ENCODE peak calls at places on chromosomes 5 and 9, in eight cellular contexts. L is body of pancreas, U is transverse colon, Q is A549, V is NB4, C is heart left ventricle, M is stomach, O is lower leg skin. F is an unnamed sample.
A peak's percentile ranks its signal among the peaks of the same experiment; 100 is the strongest.

GRCh38 chr5:39671421-39672110 is 246.8 kb upstream of the DAB2 start:
- DNase-seq in L (no peak), U (no peak), Q (no peak), V (no peak), C (no peak), M (no peak), O (no peak), F (no peak)

GRCh38 chr5:119795768-119796167 is 166.4 kb downstream of the FAM170A start:
- DNase-seq in L (no peak), U (no peak), Q (no peak), V (no peak), C (no peak), M (no peak), O (no peak), F (no peak)

GRCh38 chr9:120890415-120891254 is 13.6 kb upstream of the PHF19 start:
- DNase-seq in L (no peak), U (no peak), Q (no peak), V (peak; percentile 71), C (no peak), M (no peak), O (no peak), F (peak; percentile 79)

GRCh38 chr9:87862536-87863268 is 20.0 kb upstream of the SPATA31E1 start:
- DNase-seq in L (no peak), U (no peak), Q (peak; percentile 47), V (no peak), C (no peak), M (no peak), O (no peak), F (no peak)

GRCh38 chr9:105282870-105283621 is 38.6 kb downstream of the SLC44A1 start:
- DNase-seq in L (no peak), U (no peak), Q (no peak), V (no peak), C (no peak), M (no peak), O (no peak), F (no peak)

GRCh38 chr5:57655228-57655627 is 172.6 kb upstream of the ACTBL2 start:
- DNase-seq in L (no peak), U (no peak), Q (no peak), V (no peak), C (no peak), M (no peak), O (no peak), F (no peak)

GRCh38 chr9:112059980-112060348 is 115.1 kb downstream of the SUSD1 start:
- DNase-seq in L (no peak), U (no peak), Q (no peak), V (no peak), C (no peak), M (no peak), O (no peak), F (no peak)

GRCh38 chr5:162163663-162164062 is 96.1 kb downstream of the GABRG2 start:
- DNase-seq in L (no peak), U (no peak), Q (no peak), V (no peak), C (no peak), M (no peak), O (no peak), F (no peak)

GRCh38 chr9:130837644-130838043 is 2.6 kb downstream of the ABL1 start:
- DNase-seq in L (no peak), U (no peak), Q (no peak), V (no peak), C (no peak), M (no peak), O (no peak), F (no peak)

GRCh38 chr9:130833324-130833990 is 1.6 kb upstream of the ABL1 start:
- DNase-seq in L (no peak), U (no peak), Q (no peak), V (no peak), C (no peak), M (no peak), O (no peak), F (no peak)

GRCh38 chr9:130837002-130837511 is 2.0 kb downstream of the ABL1 start:
- DNase-seq in L (no peak), U (no peak), Q (peak; percentile 13), V (no peak), C (no peak), M (no peak), O (no peak), F (no peak)

GRCh38 chr9:130835441-130836298 is 616 bp downstream of the ABL1 start:
- DNase-seq in L (peak; percentile 61), U (peak; percentile 40), Q (peak; percentile 45), V (peak; percentile 70), C (peak; percentile 52), M (peak; percentile 51), O (no peak), F (peak; percentile 79)

DNA sequence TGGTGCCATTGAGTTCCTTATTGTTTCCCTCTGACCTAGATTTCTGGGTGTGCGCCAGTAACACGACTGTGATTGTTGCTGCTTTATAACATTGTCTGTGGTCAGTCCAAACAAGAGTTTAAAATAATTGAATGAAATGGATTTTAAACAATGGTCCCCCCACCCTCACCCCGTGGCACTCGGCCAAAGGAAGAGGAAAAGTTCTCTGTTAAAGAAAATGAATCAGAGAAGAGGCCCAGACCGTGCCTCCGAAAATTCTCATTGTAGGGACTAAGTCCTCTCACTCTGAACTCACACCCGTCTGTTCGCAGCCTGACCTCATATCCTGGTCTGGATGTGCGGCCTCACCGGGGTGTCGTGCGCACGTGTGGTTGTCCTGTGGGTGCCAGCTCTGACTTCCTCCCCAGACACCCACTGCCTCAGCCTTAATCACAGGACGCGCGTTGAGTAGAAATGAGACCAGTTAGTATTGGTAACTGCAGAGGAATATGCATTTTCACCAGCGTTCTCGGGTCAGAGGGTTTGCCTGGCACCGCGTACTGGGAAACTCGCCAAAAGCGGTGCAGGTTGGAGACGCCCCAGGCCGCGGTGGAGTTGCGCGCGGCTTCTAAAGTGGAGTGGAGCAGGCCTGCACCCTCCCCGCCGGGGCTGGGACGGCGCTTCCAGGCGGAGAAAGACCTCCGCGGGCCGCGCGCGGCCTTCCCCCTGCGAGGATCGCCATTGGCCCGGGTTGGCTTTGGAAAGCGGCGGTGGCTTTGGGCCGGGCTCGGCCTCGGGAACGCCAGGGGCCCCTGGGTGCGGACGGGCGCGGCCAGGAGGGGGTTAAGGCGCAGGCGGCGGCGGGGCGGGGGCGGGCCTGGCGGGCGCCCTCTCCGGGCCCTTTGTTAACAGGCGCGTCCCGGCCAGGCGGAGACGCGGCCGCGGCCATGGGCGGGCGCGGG is at the start of gene ABL1:
- DNase-seq in L (peak; percentile 73), U (peak; percentile 79), Q (peak; percentile 82), V (peak; percentile 91), C (peak; percentile 88), M (peak; percentile 77), O (peak; percentile 53), F (peak; percentile 94)
- TF ChIP-seq POLR2A in L (no peak), U (peak; percentile 54), Q (peak; percentile 15), V (peak; percentile 54), C (peak; percentile 14), M (no peak), O (no peak), F (no peak)

DNA sequence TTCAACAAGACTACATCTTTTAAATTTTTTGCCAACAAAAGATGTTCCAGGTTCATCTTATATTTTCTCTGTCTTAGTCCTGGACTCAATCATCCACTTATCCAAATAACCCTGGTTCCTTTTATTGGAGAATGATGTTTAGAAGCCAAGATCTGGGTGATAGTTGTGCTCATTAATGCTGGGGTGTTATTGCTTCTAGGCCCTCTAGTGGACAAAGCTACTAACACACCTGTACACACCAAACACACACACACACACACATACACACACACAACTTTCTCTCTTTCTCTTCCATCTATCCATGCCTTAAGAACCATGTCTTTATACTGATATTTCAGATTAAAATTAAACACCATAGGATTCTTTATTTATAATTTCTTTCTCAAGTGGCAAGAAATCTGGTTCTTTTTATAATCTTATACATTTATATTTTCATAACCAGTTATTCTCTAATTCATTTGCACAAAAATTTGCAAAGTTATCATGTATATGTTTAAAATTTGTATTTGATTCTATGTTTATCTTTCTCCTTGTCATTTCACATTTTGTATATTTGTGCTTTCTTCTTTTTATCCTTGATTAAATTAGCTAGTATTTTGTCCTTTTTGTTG is 179.1 kb upstream of the SMIM23 start:
- DNase-seq in L (no peak), U (no peak), Q (no peak), V (peak; percentile 25), C (no peak), M (no peak), O (no peak), F (no peak)
- TF ChIP-seq CTCF in L (no peak), U (peak; percentile 26), Q (peak; percentile 20), V (peak; percentile 49), C (peak; percentile 39), M (no peak), O (no peak), F (no peak)

GRCh38 chr5:17187401-17187800 is 30.0 kb upstream of the BASP1 start:
- DNase-seq in L (no peak), U (no peak), Q (no peak), V (no peak), C (no peak), M (no peak), O (no peak), F (no peak)

GRCh38 chr5:17192191-17192590 is 25.2 kb upstream of the BASP1 start:
- DNase-seq in L (no peak), U (no peak), Q (no peak), V (no peak), C (no peak), M (no peak), O (no peak), F (no peak)

GRCh38 chr5:17190242-17190778 is 27.1 kb upstream of the BASP1 start:
- DNase-seq in L (no peak), U (no peak), Q (peak; percentile 33), V (peak; percentile 73), C (no peak), M (no peak), O (peak; percentile 42), F (peak; percentile 77)

GRCh38 chr5:17190799-17191391 is 26.5 kb upstream of the BASP1 start:
- DNase-seq in L (no peak), U (peak; percentile 23), Q (no peak), V (no peak), C (no peak), M (no peak), O (no peak), F (no peak)

GRCh38 chr5:17189381-17190036 is 27.9 kb upstream of the BASP1 start:
- DNase-seq in L (peak; percentile 72), U (peak; percentile 83), Q (peak; percentile 49), V (peak; percentile 82), C (peak; percentile 78), M (peak; percentile 87), O (peak; percentile 69), F (peak; percentile 80)
- TF ChIP-seq POLR2A in L (no peak), U (no peak), Q (no peak), V (no peak), C (no peak), M (no peak), O (no peak), F (no peak)

GRCh38 chr5:65749956-65750355 is 28.0 kb downstream of the NLN start:
- DNase-seq in L (no peak), U (no peak), Q (no peak), V (no peak), C (no peak), M (no peak), O (no peak), F (no peak)

GRCh38 chr5:65753189-65753588 is 31.2 kb downstream of the NLN start:
- DNase-seq in L (no peak), U (no peak), Q (no peak), V (no peak), C (no peak), M (no peak), O (no peak), F (no peak)

GRCh38 chr5:65750938-65751337 is 28.9 kb downstream of the NLN start:
- DNase-seq in L (no peak), U (no peak), Q (no peak), V (no peak), C (no peak), M (no peak), O (no peak), F (no peak)

DNA sequence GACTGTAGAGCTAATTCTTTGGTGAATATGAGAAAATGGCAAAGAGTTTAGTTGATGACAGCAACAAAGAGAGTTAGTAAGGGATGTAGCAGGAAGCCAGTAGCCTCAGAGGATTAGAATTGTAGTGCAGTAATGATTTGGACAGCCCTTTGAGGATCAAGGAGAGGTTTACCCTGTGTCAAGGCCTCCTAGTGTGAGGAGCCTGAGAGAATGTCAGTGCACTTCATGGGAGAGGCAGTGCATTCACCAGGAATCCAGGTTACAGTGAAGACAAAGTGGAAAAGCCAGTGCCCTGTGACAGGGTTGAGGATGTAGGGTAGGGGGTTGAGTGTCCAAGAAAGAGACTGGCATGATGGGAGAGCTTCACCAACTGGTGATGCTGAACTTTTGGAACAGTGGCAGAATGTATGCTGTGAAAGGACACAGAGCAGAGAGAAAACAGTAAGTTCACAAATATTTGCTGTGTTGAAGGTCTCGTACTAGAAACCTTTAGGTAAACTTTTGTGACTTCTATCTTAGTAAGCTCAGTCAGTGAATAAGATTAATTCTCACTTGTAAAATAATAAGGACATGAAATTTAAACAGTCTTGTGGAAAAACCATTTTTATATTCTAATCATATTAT is 27.3 kb downstream of the NLN start:
- DNase-seq in L (no peak), U (no peak), Q (no peak), V (no peak), C (no peak), M (no peak), O (no peak), F (no peak)
- TF ChIP-seq CTCF in L (no peak), U (no peak), Q (no peak), V (no peak), C (no peak), M (no peak), O (no peak), F (no peak)